ENCODE peak calls at places on chromosome 9, in seven cellular contexts. E is naive thymus-derived CD4-positive, alpha-beta T cell; O is memory B cell; G is non-pigmented ciliary epithelial cell; U is GM18507; W is DND-41; Y is neural crest cell. D is an unnamed sample.

GRCh38 chr9:128070874-128071273 is 2.8 kb downstream of the SLC25A25 start:
- DNase-seq in G (no peak), Y (no peak), W (no peak), E (no peak), U (no peak), O (no peak), D (no peak)

GRCh38 chr9:82436480-82436879 is 447.9 kb downstream of the SPATA31D1 start:
- DNase-seq in O (no peak), W (no peak), G (no peak), U (no peak), E (no peak), Y (no peak), D (no peak)

GRCh38 chr9:17009071-17009470 is 125.8 kb upstream of the CNTLN start:
- DNase-seq in E (no peak), Y (no peak), W (no peak), U (no peak), G (no peak), O (no peak), D (no peak)

GRCh38 chr9:4980046-4980727 is 4.9 kb upstream of the JAK2 start:
- DNase-seq in Y (no peak), O (no peak), U (no peak), G (no peak), E (no peak), W (no peak), D (no peak)

GRCh38 chr9:112861155-112861554 is 29.5 kb downstream of the SLC46A2 start:
- DNase-seq in W (no peak), E (no peak), Y (no peak), U (no peak), O (no peak), G (no peak), D (no peak)

GRCh38 chr9:121707477-121708424 is 56.3 kb downstream of the DAB2IP start:
- DNase-seq in Y (no peak), O (no peak), W (no peak), U (peak), E (no peak), G (no peak), D (no peak)

GRCh38 chr9:115882911-115883310 is 270.7 kb upstream of the PAPPA start:
- DNase-seq in E (no peak), U (no peak), Y (no peak), O (no peak), G (no peak), W (no peak), D (no peak)

GRCh38 chr9:136623016-136623848 is 39.5 kb upstream of the EGFL7 start:
- DNase-seq in G (no peak), E (no peak), Y (no peak), W (no peak), U (no peak), O (no peak), D (no peak)

GRCh38 chr9:135480071-135480941 is 724 bp downstream of the PPP1R26 start:
- DNase-seq in G (no peak), U (no peak), E (no peak), Y (peak), W (no peak), O (no peak), D (no peak)

GRCh38 chr9:124639637-124640036 is 131.5 kb downstream of the NR6A1 start:
- DNase-seq in Y (no peak), E (no peak), G (no peak), U (no peak), W (no peak), O (no peak), D (no peak)

GRCh38 chr9:136329211-136329627 is 1.9 kb downstream of the GPSM1 start:
- DNase-seq in W (no peak), G (no peak), Y (no peak), U (no peak), E (no peak), O (no peak), D (no peak)

GRCh38 chr9:79184821-79185220 is 386.9 kb upstream of the TLE4 start:
- DNase-seq in O (no peak), G (no peak), Y (no peak), E (no peak), U (no peak), W (no peak), D (no peak)

GRCh38 chr9:111984075-111984802 is 87.6 kb downstream of the UGCG start:
- DNase-seq in E (no peak), O (no peak), U (no peak), W (no peak), G (no peak), Y (no peak), D (no peak)

GRCh38 chr9:88197781-88198345 is 59.6 kb upstream of the SPATA31C2 start:
- DNase-seq in W (no peak), E (no peak), O (no peak), G (peak), U (no peak), Y (no peak), D (no peak)

GRCh38 chr9:129814432-129815223 is 9.3 kb downstream of the TOR1A start:
- DNase-seq in U (no peak), W (no peak), O (no peak), G (no peak), E (no peak), Y (no peak), D (no peak)

GRCh38 chr9:116027096-116027495 is 126.5 kb upstream of the PAPPA start:
- DNase-seq in O (no peak), W (no peak), E (no peak), Y (no peak), U (no peak), G (no peak), D (no peak)

GRCh38 chr9:15873573-15874177 is 320.8 kb downstream of the CCDC171 start:
- DNase-seq in U (no peak), G (peak), Y (no peak), W (no peak), O (no peak), E (no peak), D (no peak)

GRCh38 chr9:134398756-134399155 is 72.5 kb downstream of the RXRA start:
- DNase-seq in Y (no peak), G (no peak), E (no peak), U (no peak), W (no peak), O (no peak), D (no peak)

GRCh38 chr9:98331536-98332259 is 76.2 kb upstream of the TBC1D2 start:
- DNase-seq in W (no peak), O (no peak), U (no peak), G (no peak), E (no peak), Y (no peak), D (no peak)

GRCh38 chr9:99607852-99608448 is 213.7 kb upstream of the NR4A3 start:
- DNase-seq in G (peak), Y (no peak), E (no peak), W (no peak), O (no peak), U (no peak), D (no peak)

GRCh38 chr9:34686231-34686630 is 4.8 kb downstream of the CCL19 start:
- DNase-seq in G (no peak), O (no peak), W (no peak), U (no peak), E (no peak), Y (no peak), D (no peak)

GRCh38 chr9:22036866-22037626 is 27.9 kb upstream of the CDKN2B start:
- DNase-seq in E (no peak), O (no peak), Y (no peak), G (no peak), W (no peak), U (no peak), D (no peak)

GRCh38 chr9:215631-216155 is 1.0 kb downstream of the DOCK8 start:
- DNase-seq in G (no peak), W (no peak), Y (no peak), U (no peak), E (no peak), O (no peak), D (no peak)

D was measured in CD4-positive, alpha-beta memory T cell.